ENCODE peak calls at places on chromosome 12, in seven cellular contexts. D, W, Z, M, P, B and X are unnamed samples.

GRCh38 chr12:58176296-58176869 is 235.0 kb downstream of the ATP23 start:
- DNase-seq in D (no peak), W (peak), Z (no peak), M (no peak), P (no peak), B (peak), X (peak)

GRCh38 chr12:26789731-26790644 is 43.0 kb downstream of the ITPR2 start:
- DNase-seq in D (no peak), W (no peak), Z (no peak), M (no peak), P (no peak), B (no peak), X (no peak)

GRCh38 chr12:39145175-39145999 is 240.0 kb upstream of the CPNE8 start:
- DNase-seq in D (no peak), W (no peak), Z (peak), M (no peak), P (peak), B (no peak), X (peak)

GRCh38 chr12:70798016-70798768 is 122.3 kb downstream of the PTPRR start:
- DNase-seq in D (no peak), W (no peak), Z (no peak), M (no peak), P (no peak), B (no peak), X (no peak)

GRCh38 chr12:5708371-5708770 is 236.7 kb downstream of the ANO2 start:
- DNase-seq in D (no peak), W (no peak), Z (no peak), M (no peak), P (no peak), B (no peak), X (no peak)

GRCh38 chr12:79223210-79223609 is 358.6 kb downstream of the SYT1 start:
- DNase-seq in D (no peak), W (no peak), Z (no peak), M (no peak), P (no peak), B (no peak), X (no peak)

GRCh38 chr12:52418576-52419110 is 12.5 kb upstream of the KRT82 start:
- DNase-seq in D (no peak), W (no peak), Z (no peak), M (no peak), P (no peak), B (no peak), X (no peak)

GRCh38 chr12:28440209-28440608 is 250.0 kb downstream of the CCDC91 start:
- DNase-seq in D (no peak), W (no peak), Z (no peak), M (no peak), P (no peak), B (no peak), X (no peak)